ENCODE peak calls at places on chromosomes 12 and 14, in six cellular contexts. One of them, this sample, is unnamed.

GRCh38 chr14:87628129-87628528 is 364.9 kb downstream of the GALC start:
- DNase-seq in IMR-90: peak
- DNase-seq in stimulated activated effector memory CD8-positive, alpha-beta T cell treated with anti-CD3 and anti-CD28 coated beads, Interleukin-12 subunit alpha, Interleukin-12 subunit beta, amount 100 ng/mL, for 72 hours: no peak
- DNase-seq in stomach: no peak
- DNase-seq in endothelial cell: peak
- DNase-seq in H4: peak
- DNase-seq in this sample: no peak

GRCh38 chr14:94125659-94126418 is 3.6 kb downstream of the IFI27L2 start:
- DNase-seq in IMR-90: no peak
- DNase-seq in stimulated activated effector memory CD8-positive, alpha-beta T cell treated with anti-CD3 and anti-CD28 coated beads, Interleukin-12 subunit alpha, Interleukin-12 subunit beta, amount 100 ng/mL, for 72 hours: no peak
- DNase-seq in stomach: peak
- DNase-seq in H4: no peak
- DNase-seq in endothelial cell: no peak
- DNase-seq in this sample: no peak

GRCh38 chr14:51430600-51430999 is 190.6 kb downstream of the TMX1 start:
- DNase-seq in endothelial cell: no peak
- DNase-seq in IMR-90: no peak
- DNase-seq in stimulated activated effector memory CD8-positive, alpha-beta T cell treated with anti-CD3 and anti-CD28 coated beads, Interleukin-12 subunit alpha, Interleukin-12 subunit beta, amount 100 ng/mL, for 72 hours: no peak
- DNase-seq in stomach: no peak
- DNase-seq in H4: no peak
- DNase-seq in this sample: no peak

GRCh38 chr14:100298551-100299237 is 7.5 kb downstream of the SLC25A29 start:
- DNase-seq in endothelial cell: no peak
- DNase-seq in IMR-90: no peak
- DNase-seq in stomach: no peak
- DNase-seq in stimulated activated effector memory CD8-positive, alpha-beta T cell treated with anti-CD3 and anti-CD28 coated beads, Interleukin-12 subunit alpha, Interleukin-12 subunit beta, amount 100 ng/mL, for 72 hours: no peak
- DNase-seq in H4: no peak
- DNase-seq in this sample: no peak

GRCh38 chr14:104925941-104926609 is 1.4 kb downstream of the PLD4 start:
- DNase-seq in H4: no peak
- DNase-seq in stomach: no peak
- DNase-seq in stimulated activated effector memory CD8-positive, alpha-beta T cell treated with anti-CD3 and anti-CD28 coated beads, Interleukin-12 subunit alpha, Interleukin-12 subunit beta, amount 100 ng/mL, for 72 hours: no peak
- DNase-seq in endothelial cell: no peak
- DNase-seq in IMR-90: no peak
- DNase-seq in this sample: no peak

GRCh38 chr14:58193542-58193941 is 6.4 kb upstream of the ACTR10 start:
- DNase-seq in endothelial cell: no peak
- DNase-seq in stimulated activated effector memory CD8-positive, alpha-beta T cell treated with anti-CD3 and anti-CD28 coated beads, Interleukin-12 subunit alpha, Interleukin-12 subunit beta, amount 100 ng/mL, for 72 hours: no peak
- DNase-seq in stomach: no peak
- DNase-seq in H4: no peak
- DNase-seq in IMR-90: no peak
- DNase-seq in this sample: no peak

GRCh38 chr14:21268612-21269251 is 510 bp downstream of the HNRNPC start:
- DNase-seq in IMR-90: peak
- DNase-seq in endothelial cell: peak
- DNase-seq in stomach: peak
- DNase-seq in stimulated activated effector memory CD8-positive, alpha-beta T cell treated with anti-CD3 and anti-CD28 coated beads, Interleukin-12 subunit alpha, Interleukin-12 subunit beta, amount 100 ng/mL, for 72 hours: no peak
- DNase-seq in H4: peak
- DNase-seq in this sample: peak

GRCh38 chr12:2858944-2859352 is 2.1 kb upstream of the TEX52 start:
- DNase-seq in IMR-90: no peak
- DNase-seq in endothelial cell: no peak
- DNase-seq in H4: no peak
- DNase-seq in stimulated activated effector memory CD8-positive, alpha-beta T cell treated with anti-CD3 and anti-CD28 coated beads, Interleukin-12 subunit alpha, Interleukin-12 subunit beta, amount 100 ng/mL, for 72 hours: no peak
- DNase-seq in stomach: no peak
- DNase-seq in this sample: no peak

GRCh38 chr12:29240441-29240840 is 91.4 kb downstream of the FAR2 start:
- DNase-seq in IMR-90: no peak
- DNase-seq in endothelial cell: no peak
- DNase-seq in stomach: no peak
- DNase-seq in H4: no peak
- DNase-seq in stimulated activated effector memory CD8-positive, alpha-beta T cell treated with anti-CD3 and anti-CD28 coated beads, Interleukin-12 subunit alpha, Interleukin-12 subunit beta, amount 100 ng/mL, for 72 hours: no peak
- DNase-seq in this sample: no peak

GRCh38 chr14:49512147-49512551 is 74.0 kb downstream of the RPS29 start:
- DNase-seq in stimulated activated effector memory CD8-positive, alpha-beta T cell treated with anti-CD3 and anti-CD28 coated beads, Interleukin-12 subunit alpha, Interleukin-12 subunit beta, amount 100 ng/mL, for 72 hours: no peak
- DNase-seq in stomach: no peak
- DNase-seq in endothelial cell: no peak
- DNase-seq in IMR-90: peak
- DNase-seq in H4: peak
- DNase-seq in this sample: no peak

GRCh38 chr12:76238688-76239087 is 109.5 kb downstream of the BBS10 start:
- DNase-seq in IMR-90: no peak
- DNase-seq in endothelial cell: no peak
- DNase-seq in stomach: no peak
- DNase-seq in H4: no peak
- DNase-seq in stimulated activated effector memory CD8-positive, alpha-beta T cell treated with anti-CD3 and anti-CD28 coated beads, Interleukin-12 subunit alpha, Interleukin-12 subunit beta, amount 100 ng/mL, for 72 hours: no peak
- DNase-seq in this sample: no peak

GRCh38 chr12:109513977-109514376 is 36.5 kb downstream of the UBE3B start:
- DNase-seq in endothelial cell: no peak
- DNase-seq in IMR-90: peak
- DNase-seq in H4: no peak
- DNase-seq in stimulated activated effector memory CD8-positive, alpha-beta T cell treated with anti-CD3 and anti-CD28 coated beads, Interleukin-12 subunit alpha, Interleukin-12 subunit beta, amount 100 ng/mL, for 72 hours: no peak
- DNase-seq in stomach: no peak
- DNase-seq in this sample: no peak

GRCh38 chr12:104226672-104227071 is 11.1 kb downstream of the TXNRD1 start:
- DNase-seq in stomach: no peak
- DNase-seq in IMR-90: peak
- DNase-seq in H4: no peak
- DNase-seq in stimulated activated effector memory CD8-positive, alpha-beta T cell treated with anti-CD3 and anti-CD28 coated beads, Interleukin-12 subunit alpha, Interleukin-12 subunit beta, amount 100 ng/mL, for 72 hours: no peak
- DNase-seq in endothelial cell: no peak
- DNase-seq in this sample: no peak

GRCh38 chr12:74490390-74491064 is 47.1 kb upstream of the ATXN7L3B start:
- DNase-seq in endothelial cell: no peak
- DNase-seq in stomach: no peak
- DNase-seq in H4: no peak
- DNase-seq in stimulated activated effector memory CD8-positive, alpha-beta T cell treated with anti-CD3 and anti-CD28 coated beads, Interleukin-12 subunit alpha, Interleukin-12 subunit beta, amount 100 ng/mL, for 72 hours: no peak
- DNase-seq in IMR-90: no peak
- DNase-seq in this sample: no peak

GRCh38 chr14:78405071-78405856 is 235.1 kb downstream of the NRXN3 start:
- DNase-seq in endothelial cell: no peak
- DNase-seq in IMR-90: no peak
- DNase-seq in stomach: no peak
- DNase-seq in stimulated activated effector memory CD8-positive, alpha-beta T cell treated with anti-CD3 and anti-CD28 coated beads, Interleukin-12 subunit alpha, Interleukin-12 subunit beta, amount 100 ng/mL, for 72 hours: no peak
- DNase-seq in H4: no peak
- DNase-seq in this sample: no peak

GRCh38 chr12:82651489-82651888 is 35.2 kb upstream of the TMTC2 start:
- DNase-seq in stimulated activated effector memory CD8-positive, alpha-beta T cell treated with anti-CD3 and anti-CD28 coated beads, Interleukin-12 subunit alpha, Interleukin-12 subunit beta, amount 100 ng/mL, for 72 hours: no peak
- DNase-seq in H4: no peak
- DNase-seq in IMR-90: no peak
- DNase-seq in endothelial cell: no peak
- DNase-seq in stomach: no peak
- DNase-seq in this sample: peak

GRCh38 chr14:50012644-50013043 is 103.7 kb downstream of the VCPKMT start:
- DNase-seq in endothelial cell: no peak
- DNase-seq in H4: no peak
- DNase-seq in stimulated activated effector memory CD8-positive, alpha-beta T cell treated with anti-CD3 and anti-CD28 coated beads, Interleukin-12 subunit alpha, Interleukin-12 subunit beta, amount 100 ng/mL, for 72 hours: no peak
- DNase-seq in IMR-90: peak
- DNase-seq in stomach: no peak
- DNase-seq in this sample: no peak

GRCh38 chr12:112102127-112102526 is 6.5 kb downstream of the NAA25 start:
- DNase-seq in stomach: no peak
- DNase-seq in IMR-90: no peak
- DNase-seq in H4: no peak
- DNase-seq in endothelial cell: no peak
- DNase-seq in stimulated activated effector memory CD8-positive, alpha-beta T cell treated with anti-CD3 and anti-CD28 coated beads, Interleukin-12 subunit alpha, Interleukin-12 subunit beta, amount 100 ng/mL, for 72 hours: no peak
- DNase-seq in this sample: no peak

GRCh38 chr14:105294142-105294597 is 6.6 kb downstream of the BRF1 start:
- DNase-seq in endothelial cell: no peak
- DNase-seq in stimulated activated effector memory CD8-positive, alpha-beta T cell treated with anti-CD3 and anti-CD28 coated beads, Interleukin-12 subunit alpha, Interleukin-12 subunit beta, amount 100 ng/mL, for 72 hours: no peak
- DNase-seq in H4: no peak
- DNase-seq in stomach: no peak
- DNase-seq in IMR-90: peak
- DNase-seq in this sample: no peak

GRCh38 chr14:55038708-55039107 is 11.7 kb downstream of the SOCS4 start:
- DNase-seq in stomach: no peak
- DNase-seq in endothelial cell: no peak
- DNase-seq in IMR-90: no peak
- DNase-seq in stimulated activated effector memory CD8-positive, alpha-beta T cell treated with anti-CD3 and anti-CD28 coated beads, Interleukin-12 subunit alpha, Interleukin-12 subunit beta, amount 100 ng/mL, for 72 hours: no peak
- DNase-seq in H4: no peak
- DNase-seq in this sample: no peak

GRCh38 chr14:58535084-58535483 is 102.7 kb upstream of the DACT1 start:
- DNase-seq in IMR-90: peak
- DNase-seq in endothelial cell: no peak
- DNase-seq in stimulated activated effector memory CD8-positive, alpha-beta T cell treated with anti-CD3 and anti-CD28 coated beads, Interleukin-12 subunit alpha, Interleukin-12 subunit beta, amount 100 ng/mL, for 72 hours: no peak
- DNase-seq in stomach: no peak
- DNase-seq in H4: no peak
- DNase-seq in this sample: no peak

GRCh38 chr14:92917041-92917940 is 5.7 kb upstream of the CHGA start:
- DNase-seq in H4: no peak
- DNase-seq in stimulated activated effector memory CD8-positive, alpha-beta T cell treated with anti-CD3 and anti-CD28 coated beads, Interleukin-12 subunit alpha, Interleukin-12 subunit beta, amount 100 ng/mL, for 72 hours: no peak
- DNase-seq in endothelial cell: no peak
- DNase-seq in IMR-90: no peak
- DNase-seq in stomach: no peak
- DNase-seq in this sample: no peak

GRCh38 chr12:57549909-57550627 is at the start of gene KIF5A:
- DNase-seq in endothelial cell: peak
- DNase-seq in stimulated activated effector memory CD8-positive, alpha-beta T cell treated with anti-CD3 and anti-CD28 coated beads, Interleukin-12 subunit alpha, Interleukin-12 subunit beta, amount 100 ng/mL, for 72 hours: peak
- DNase-seq in IMR-90: no peak
- DNase-seq in stomach: no peak
- DNase-seq in H4: no peak
- DNase-seq in this sample: no peak

GRCh38 chr12:40697566-40698257 is 5.5 kb downstream of the CNTN1 start:
- DNase-seq in endothelial cell: no peak
- DNase-seq in stomach: no peak
- DNase-seq in IMR-90: no peak
- DNase-seq in stimulated activated effector memory CD8-positive, alpha-beta T cell treated with anti-CD3 and anti-CD28 coated beads, Interleukin-12 subunit alpha, Interleukin-12 subunit beta, amount 100 ng/mL, for 72 hours: no peak
- DNase-seq in H4: peak
- DNase-seq in this sample: no peak

GRCh38 chr14:30214014-30214413 is 286.4 kb upstream of the PRKD1 start:
- DNase-seq in IMR-90: peak
- DNase-seq in stimulated activated effector memory CD8-positive, alpha-beta T cell treated with anti-CD3 and anti-CD28 coated beads, Interleukin-12 subunit alpha, Interleukin-12 subunit beta, amount 100 ng/mL, for 72 hours: no peak
- DNase-seq in H4: no peak
- DNase-seq in endothelial cell: no peak
- DNase-seq in stomach: no peak
- DNase-seq in this sample: no peak

GRCh38 chr14:99261916-99262787 is 9.8 kb downstream of the BCL11B start:
- DNase-seq in H4: no peak
- DNase-seq in stomach: peak
- DNase-seq in IMR-90: no peak
- DNase-seq in stimulated activated effector memory CD8-positive, alpha-beta T cell treated with anti-CD3 and anti-CD28 coated beads, Interleukin-12 subunit alpha, Interleukin-12 subunit beta, amount 100 ng/mL, for 72 hours: no peak
- DNase-seq in endothelial cell: no peak
- DNase-seq in this sample: no peak

GRCh38 chr14:74867673-74868072 is 8.3 kb downstream of the PROX2 start:
- DNase-seq in stomach: no peak
- DNase-seq in endothelial cell: no peak
- DNase-seq in stimulated activated effector memory CD8-positive, alpha-beta T cell treated with anti-CD3 and anti-CD28 coated beads, Interleukin-12 subunit alpha, Interleukin-12 subunit beta, amount 100 ng/mL, for 72 hours: peak
- DNase-seq in H4: no peak
- DNase-seq in IMR-90: peak
- DNase-seq in this sample: no peak

GRCh38 chr14:66485910-66486421 is at the start of gene CCDC196:
- DNase-seq in H4: no peak
- DNase-seq in stomach: no peak
- DNase-seq in endothelial cell: no peak
- DNase-seq in stimulated activated effector memory CD8-positive, alpha-beta T cell treated with anti-CD3 and anti-CD28 coated beads, Interleukin-12 subunit alpha, Interleukin-12 subunit beta, amount 100 ng/mL, for 72 hours: no peak
- DNase-seq in IMR-90: no peak
- DNase-seq in this sample: no peak

GRCh38 chr12:86216591-86216990 is 39.6 kb downstream of the MGAT4C start:
- DNase-seq in H4: no peak
- DNase-seq in stimulated activated effector memory CD8-positive, alpha-beta T cell treated with anti-CD3 and anti-CD28 coated beads, Interleukin-12 subunit alpha, Interleukin-12 subunit beta, amount 100 ng/mL, for 72 hours: no peak
- DNase-seq in IMR-90: no peak
- DNase-seq in endothelial cell: no peak
- DNase-seq in stomach: no peak
- DNase-seq in this sample: no peak

GRCh38 chr14:55129086-55129427 is at the start of gene LGALS3:
- DNase-seq in IMR-90: peak
- DNase-seq in endothelial cell: peak
- DNase-seq in stomach: peak
- DNase-seq in stimulated activated effector memory CD8-positive, alpha-beta T cell treated with anti-CD3 and anti-CD28 coated beads, Interleukin-12 subunit alpha, Interleukin-12 subunit beta, amount 100 ng/mL, for 72 hours: peak
- DNase-seq in H4: no peak
- DNase-seq in this sample: peak

GRCh38 chr12:77384941-77385340 is 319.6 kb upstream of the E2F7 start:
- DNase-seq in H4: no peak
- DNase-seq in endothelial cell: no peak
- DNase-seq in IMR-90: no peak
- DNase-seq in stimulated activated effector memory CD8-positive, alpha-beta T cell treated with anti-CD3 and anti-CD28 coated beads, Interleukin-12 subunit alpha, Interleukin-12 subunit beta, amount 100 ng/mL, for 72 hours: no peak
- DNase-seq in stomach: no peak
- DNase-seq in this sample: no peak

GRCh38 chr12:25051583-25052190 is 102.8 kb upstream of the BCAT1 start:
- DNase-seq in stomach: no peak
- DNase-seq in endothelial cell: no peak
- DNase-seq in stimulated activated effector memory CD8-positive, alpha-beta T cell treated with anti-CD3 and anti-CD28 coated beads, Interleukin-12 subunit alpha, Interleukin-12 subunit beta, amount 100 ng/mL, for 72 hours: peak
- DNase-seq in IMR-90: no peak
- DNase-seq in H4: no peak
- DNase-seq in this sample: no peak

This sample was measured in NCI-H460.